ENCODE peak calls at places on chromosome 6, in seven cellular contexts. One of them, this sample, is unnamed.

GRCh38 chr6:142011156-142011555 is 121.6 kb upstream of the GJE1 start:
- DNase-seq in endothelial cell of umbilical vein: peak
- DNase-seq in GM12878: no peak
- DNase-seq in suprapubic skin: no peak
- DNase-seq in stomach: no peak
- DNase-seq in transverse colon: no peak
- DNase-seq in H1: no peak
- DNase-seq in this sample: no peak

GRCh38 chr6:33694401-33694931 is 17.0 kb downstream of the UQCC2 start:
- DNase-seq in GM12878: no peak
- DNase-seq in suprapubic skin: peak
- DNase-seq in endothelial cell of umbilical vein: peak
- DNase-seq in stomach: no peak
- DNase-seq in H1: no peak
- DNase-seq in transverse colon: no peak
- DNase-seq in this sample: no peak

GRCh38 chr6:157273756-157274088 is 49.6 kb downstream of the TMEM242 start:
- DNase-seq in transverse colon: peak
- DNase-seq in endothelial cell of umbilical vein: no peak
- DNase-seq in GM12878: no peak
- DNase-seq in H1: no peak
- DNase-seq in suprapubic skin: no peak
- DNase-seq in stomach: peak
- DNase-seq in this sample: no peak

GRCh38 chr6:12325872-12326271 is 35.7 kb downstream of the EDN1 start:
- DNase-seq in GM12878: no peak
- DNase-seq in stomach: no peak
- DNase-seq in transverse colon: no peak
- DNase-seq in suprapubic skin: no peak
- DNase-seq in H1: no peak
- DNase-seq in endothelial cell of umbilical vein: no peak
- DNase-seq in this sample: no peak

GRCh38 chr6:53455678-53456077 is 89.2 kb downstream of the GCLC start:
- DNase-seq in suprapubic skin: no peak
- DNase-seq in H1: no peak
- DNase-seq in stomach: no peak
- DNase-seq in endothelial cell of umbilical vein: no peak
- DNase-seq in GM12878: no peak
- DNase-seq in transverse colon: no peak
- DNase-seq in this sample: no peak

GRCh38 chr6:18262812-18263560 is 1.3 kb downstream of the DEK start:
- DNase-seq in transverse colon: no peak
- DNase-seq in endothelial cell of umbilical vein: peak
- DNase-seq in GM12878: peak
- DNase-seq in suprapubic skin: no peak
- DNase-seq in stomach: no peak
- DNase-seq in H1: no peak
- DNase-seq in this sample: no peak

GRCh38 chr6:52108128-52108527 is 20.7 kb upstream of the PKHD1 start:
- DNase-seq in stomach: no peak
- DNase-seq in transverse colon: no peak
- DNase-seq in GM12878: no peak
- DNase-seq in suprapubic skin: no peak
- DNase-seq in endothelial cell of umbilical vein: no peak
- DNase-seq in H1: no peak
- DNase-seq in this sample: no peak

GRCh38 chr6:37517411-37517812 is 17.7 kb upstream of the CCDC167 start:
- DNase-seq in endothelial cell of umbilical vein: no peak
- DNase-seq in GM12878: no peak
- DNase-seq in H1: no peak
- DNase-seq in stomach: no peak
- DNase-seq in transverse colon: peak
- DNase-seq in suprapubic skin: no peak
- DNase-seq in this sample: no peak

GRCh38 chr6:41591859-41592502 is 45.8 kb downstream of the FOXP4 start:
- DNase-seq in transverse colon: peak
- DNase-seq in GM12878: peak
- DNase-seq in stomach: peak
- DNase-seq in endothelial cell of umbilical vein: peak
- DNase-seq in H1: no peak
- DNase-seq in suprapubic skin: peak
- DNase-seq in this sample: peak

GRCh38 chr6:1856381-1856780 is 246.7 kb downstream of the FOXC1 start:
- DNase-seq in GM12878: peak
- DNase-seq in H1: no peak
- DNase-seq in transverse colon: peak
- DNase-seq in endothelial cell of umbilical vein: peak
- DNase-seq in stomach: no peak
- DNase-seq in suprapubic skin: no peak
- DNase-seq in this sample: no peak

GRCh38 chr6:103344554-103345163 is 1515.1 kb downstream of the HACE1 start:
- DNase-seq in GM12878: no peak
- DNase-seq in H1: no peak
- DNase-seq in stomach: no peak
- DNase-seq in endothelial cell of umbilical vein: no peak
- DNase-seq in suprapubic skin: no peak
- DNase-seq in transverse colon: no peak
- DNase-seq in this sample: no peak

GRCh38 chr6:158783167-158783450 is 36.1 kb downstream of the EZR start:
- DNase-seq in GM12878: no peak
- DNase-seq in stomach: peak
- DNase-seq in transverse colon: peak
- DNase-seq in endothelial cell of umbilical vein: no peak
- DNase-seq in suprapubic skin: no peak
- DNase-seq in H1: no peak
- DNase-seq in this sample: no peak

GRCh38 chr6:21808045-21808470 is 214.5 kb downstream of the SOX4 start:
- DNase-seq in H1: no peak
- DNase-seq in suprapubic skin: no peak
- DNase-seq in stomach: no peak
- DNase-seq in GM12878: no peak
- DNase-seq in transverse colon: no peak
- DNase-seq in endothelial cell of umbilical vein: no peak
- DNase-seq in this sample: no peak

GRCh38 chr6:44139351-44139743 is 12.0 kb downstream of the TMEM63B start:
- DNase-seq in GM12878: no peak
- DNase-seq in H1: no peak
- DNase-seq in endothelial cell of umbilical vein: no peak
- DNase-seq in stomach: no peak
- DNase-seq in suprapubic skin: no peak
- DNase-seq in transverse colon: no peak
- DNase-seq in this sample: no peak

GRCh38 chr6:146972526-146972925 is 231.7 kb upstream of the STXBP5 start:
- DNase-seq in suprapubic skin: no peak
- DNase-seq in stomach: no peak
- DNase-seq in H1: no peak
- DNase-seq in GM12878: no peak
- DNase-seq in transverse colon: no peak
- DNase-seq in endothelial cell of umbilical vein: no peak
- DNase-seq in this sample: no peak

GRCh38 chr6:75602897-75603395 is 1.3 kb downstream of the SENP6 start:
- DNase-seq in GM12878: no peak
- DNase-seq in endothelial cell of umbilical vein: peak
- DNase-seq in H1: no peak
- DNase-seq in suprapubic skin: no peak
- DNase-seq in transverse colon: no peak
- DNase-seq in stomach: no peak
- DNase-seq in this sample: no peak

GRCh38 chr6:75600694-75601265 is 900 bp upstream of the SENP6 start:
- DNase-seq in transverse colon: no peak
- DNase-seq in H1: no peak
- DNase-seq in suprapubic skin: no peak
- DNase-seq in stomach: no peak
- DNase-seq in endothelial cell of umbilical vein: peak
- DNase-seq in GM12878: no peak
- DNase-seq in this sample: no peak

GRCh38 chr6:75604294-75604693 is 2.6 kb downstream of the SENP6 start:
- DNase-seq in GM12878: no peak
- DNase-seq in transverse colon: no peak
- DNase-seq in stomach: no peak
- DNase-seq in endothelial cell of umbilical vein: no peak
- DNase-seq in suprapubic skin: no peak
- DNase-seq in H1: no peak
- DNase-seq in this sample: no peak

GRCh38 chr6:75602164-75602896 is 650 bp downstream of the SENP6 start:
- DNase-seq in endothelial cell of umbilical vein: peak
- DNase-seq in suprapubic skin: peak
- DNase-seq in stomach: peak
- DNase-seq in transverse colon: peak
- DNase-seq in GM12878: no peak
- DNase-seq in H1: no peak
- DNase-seq in this sample: peak

GRCh38 chr6:75601608-75602163 is at the start of gene SENP6:
- DNase-seq in suprapubic skin: peak
- DNase-seq in endothelial cell of umbilical vein: peak
- DNase-seq in transverse colon: peak
- DNase-seq in H1: no peak
- DNase-seq in stomach: peak
- DNase-seq in GM12878: no peak
- DNase-seq in this sample: peak
- TF ChIP-seq POLR2AphosphoS5 in suprapubic skin: peak
- TF ChIP-seq POLR2AphosphoS5 in endothelial cell of umbilical vein: peak
- TF ChIP-seq POLR2AphosphoS5 in transverse colon: peak
- TF ChIP-seq POLR2AphosphoS5 in H1: peak
- TF ChIP-seq POLR2AphosphoS5 in stomach: peak
- TF ChIP-seq POLR2AphosphoS5 in GM12878: peak
- TF ChIP-seq POLR2AphosphoS5 in this sample: peak

DNA sequence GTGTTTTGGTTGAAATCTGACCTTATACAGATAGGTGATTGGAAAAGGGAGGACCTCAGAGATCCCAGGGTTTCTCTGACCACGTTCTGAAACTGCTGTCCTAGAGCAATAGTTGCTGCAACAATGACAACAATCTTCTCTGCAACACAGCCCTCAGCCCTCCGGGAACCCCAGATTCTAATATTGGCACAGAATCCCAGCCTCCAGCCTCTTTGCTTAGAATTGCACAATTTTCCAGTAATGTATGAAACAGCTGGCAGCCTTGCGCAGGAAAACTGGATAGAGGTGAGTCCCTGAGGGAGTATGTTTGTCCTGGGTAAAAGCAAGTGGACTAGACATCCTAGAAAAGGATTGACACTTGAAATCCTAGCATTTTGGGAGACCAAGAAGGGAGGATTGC is 30.4 kb upstream of the PNRC1 start:
- DNase-seq in endothelial cell of umbilical vein: no peak
- DNase-seq in GM12878: no peak
- DNase-seq in stomach: no peak
- DNase-seq in H1: no peak
- DNase-seq in transverse colon: peak
- DNase-seq in suprapubic skin: peak
- DNase-seq in this sample: peak
- TF ChIP-seq POLR2AphosphoS5 in endothelial cell of umbilical vein: no peak
- TF ChIP-seq POLR2AphosphoS5 in GM12878: no peak
- TF ChIP-seq POLR2AphosphoS5 in stomach: no peak
- TF ChIP-seq POLR2AphosphoS5 in H1: no peak
- TF ChIP-seq POLR2AphosphoS5 in transverse colon: peak
- TF ChIP-seq POLR2AphosphoS5 in suprapubic skin: peak
- TF ChIP-seq POLR2AphosphoS5 in this sample: peak

GRCh38 chr6:27311806-27312145 is 297 bp downstream of the POM121L2 start:
- DNase-seq in GM12878: no peak
- DNase-seq in H1: no peak
- DNase-seq in stomach: no peak
- DNase-seq in endothelial cell of umbilical vein: no peak
- DNase-seq in suprapubic skin: no peak
- DNase-seq in transverse colon: no peak
- DNase-seq in this sample: no peak

GRCh38 chr6:27312950-27313271 is 838 bp upstream of the POM121L2 start:
- DNase-seq in transverse colon: no peak
- DNase-seq in H1: no peak
- DNase-seq in stomach: no peak
- DNase-seq in suprapubic skin: no peak
- DNase-seq in endothelial cell of umbilical vein: no peak
- DNase-seq in GM12878: no peak
- DNase-seq in this sample: no peak

GRCh38 chr6:27314046-27314445 is 2.0 kb upstream of the POM121L2 start:
- DNase-seq in stomach: no peak
- DNase-seq in GM12878: no peak
- DNase-seq in suprapubic skin: no peak
- DNase-seq in transverse colon: no peak
- DNase-seq in endothelial cell of umbilical vein: no peak
- DNase-seq in H1: no peak
- DNase-seq in this sample: no peak

GRCh38 chr6:27312146-27312949 is at the start of gene POM121L2:
- DNase-seq in H1: no peak
- DNase-seq in endothelial cell of umbilical vein: peak
- DNase-seq in GM12878: no peak
- DNase-seq in stomach: peak
- DNase-seq in suprapubic skin: no peak
- DNase-seq in transverse colon: peak
- DNase-seq in this sample: no peak
- TF ChIP-seq POLR2AphosphoS5 in H1: no peak
- TF ChIP-seq POLR2AphosphoS5 in endothelial cell of umbilical vein: no peak
- TF ChIP-seq POLR2AphosphoS5 in GM12878: no peak
- TF ChIP-seq POLR2AphosphoS5 in stomach: no peak
- TF ChIP-seq POLR2AphosphoS5 in suprapubic skin: no peak
- TF ChIP-seq POLR2AphosphoS5 in transverse colon: no peak
- TF ChIP-seq POLR2AphosphoS5 in this sample: no peak

GRCh38 chr6:13432526-13433218 is 54.7 kb downstream of the GFOD1 start:
- DNase-seq in H1: no peak
- DNase-seq in suprapubic skin: no peak
- DNase-seq in stomach: no peak
- DNase-seq in transverse colon: no peak
- DNase-seq in GM12878: peak
- DNase-seq in endothelial cell of umbilical vein: no peak
- DNase-seq in this sample: no peak
- TF ChIP-seq POLR2AphosphoS5 in H1: no peak
- TF ChIP-seq POLR2AphosphoS5 in suprapubic skin: no peak
- TF ChIP-seq POLR2AphosphoS5 in stomach: no peak
- TF ChIP-seq POLR2AphosphoS5 in transverse colon: no peak
- TF ChIP-seq POLR2AphosphoS5 in GM12878: no peak
- TF ChIP-seq POLR2AphosphoS5 in endothelial cell of umbilical vein: no peak
- TF ChIP-seq POLR2AphosphoS5 in this sample: no peak